ENCODE peak calls at places on chromosomes 2 and 18, in ten cellular contexts. One of them, this sample, is unnamed.

GRCh38 chr2:122136071-122136470 is 380.6 kb downstream of the TSN start:
- DNase-seq in GM12865: peak; percentile 51
- DNase-seq in foreskin fibroblast: peak; percentile 1
- DNase-seq in bronchial epithelial cell: peak; percentile 4
- DNase-seq in Calu3: peak; percentile 19
- DNase-seq in esophagus squamous epithelium: no peak
- DNase-seq in neural crest cell: no peak
- DNase-seq in adrenal gland: no peak
- DNase-seq in endothelial cell of umbilical vein: no peak
- DNase-seq in tibial artery: no peak
- DNase-seq in this sample: peak; percentile 4

GRCh38 chr18:80154293-80154692 is 45.2 kb downstream of the ADNP2 start:
- DNase-seq in bronchial epithelial cell: peak; percentile 32
- DNase-seq in tibial artery: no peak
- DNase-seq in adrenal gland: no peak
- DNase-seq in GM12865: peak; percentile 81
- DNase-seq in neural crest cell: no peak
- DNase-seq in esophagus squamous epithelium: no peak
- DNase-seq in foreskin fibroblast: peak; percentile 33
- DNase-seq in Calu3: peak; percentile 12
- DNase-seq in endothelial cell of umbilical vein: peak; percentile 9
- DNase-seq in this sample: peak; percentile 46

GRCh38 chr2:50620783-50621182 is 411.1 kb downstream of the NRXN1 start:
- DNase-seq in tibial artery: no peak
- DNase-seq in neural crest cell: no peak
- DNase-seq in endothelial cell of umbilical vein: no peak
- DNase-seq in adrenal gland: no peak
- DNase-seq in GM12865: no peak
- DNase-seq in Calu3: no peak
- DNase-seq in foreskin fibroblast: no peak
- DNase-seq in esophagus squamous epithelium: no peak
- DNase-seq in bronchial epithelial cell: no peak
- DNase-seq in this sample: no peak

GRCh38 chr2:1674276-1674675 is 70.0 kb downstream of the PXDN start:
- DNase-seq in endothelial cell of umbilical vein: no peak
- DNase-seq in adrenal gland: no peak
- DNase-seq in neural crest cell: no peak
- DNase-seq in GM12865: no peak
- DNase-seq in tibial artery: no peak
- DNase-seq in bronchial epithelial cell: no peak
- DNase-seq in Calu3: no peak
- DNase-seq in esophagus squamous epithelium: no peak
- DNase-seq in foreskin fibroblast: no peak
- DNase-seq in this sample: no peak

GRCh38 chr2:119301413-119301812 is 65.2 kb downstream of the C2orf76 start:
- DNase-seq in adrenal gland: no peak
- DNase-seq in bronchial epithelial cell: no peak
- DNase-seq in GM12865: no peak
- DNase-seq in foreskin fibroblast: no peak
- DNase-seq in neural crest cell: no peak
- DNase-seq in esophagus squamous epithelium: no peak
- DNase-seq in Calu3: no peak
- DNase-seq in endothelial cell of umbilical vein: no peak
- DNase-seq in tibial artery: no peak
- DNase-seq in this sample: no peak

GRCh38 chr2:108119026-108119425 is 120.7 kb upstream of the SULT1C3 start:
- DNase-seq in Calu3: peak; percentile 5
- DNase-seq in neural crest cell: no peak
- DNase-seq in GM12865: no peak
- DNase-seq in bronchial epithelial cell: peak; percentile 10
- DNase-seq in endothelial cell of umbilical vein: no peak
- DNase-seq in adrenal gland: no peak
- DNase-seq in tibial artery: no peak
- DNase-seq in esophagus squamous epithelium: no peak
- DNase-seq in foreskin fibroblast: no peak
- DNase-seq in this sample: peak; percentile 8

GRCh38 chr2:60347781-60348180 is 205.7 kb downstream of the BCL11A start:
- DNase-seq in Calu3: no peak
- DNase-seq in tibial artery: no peak
- DNase-seq in foreskin fibroblast: no peak
- DNase-seq in endothelial cell of umbilical vein: no peak
- DNase-seq in GM12865: no peak
- DNase-seq in bronchial epithelial cell: peak; percentile 71
- DNase-seq in neural crest cell: no peak
- DNase-seq in esophagus squamous epithelium: no peak
- DNase-seq in adrenal gland: no peak
- DNase-seq in this sample: peak; percentile 90

GRCh38 chr18:22841840-22842239 is 91.3 kb upstream of the RBBP8 start:
- DNase-seq in foreskin fibroblast: peak; percentile 37
- DNase-seq in bronchial epithelial cell: peak; percentile 67
- DNase-seq in GM12865: no peak
- DNase-seq in adrenal gland: no peak
- DNase-seq in tibial artery: no peak
- DNase-seq in Calu3: no peak
- DNase-seq in esophagus squamous epithelium: no peak
- DNase-seq in neural crest cell: no peak
- DNase-seq in endothelial cell of umbilical vein: no peak
- DNase-seq in this sample: peak; percentile 74

GRCh38 chr2:224838335-224838734 is 122.2 kb upstream of the CCDC195 start:
- DNase-seq in Calu3: no peak
- DNase-seq in foreskin fibroblast: peak; percentile 87
- DNase-seq in esophagus squamous epithelium: no peak
- DNase-seq in endothelial cell of umbilical vein: peak; percentile 40
- DNase-seq in bronchial epithelial cell: no peak
- DNase-seq in neural crest cell: no peak
- DNase-seq in GM12865: no peak
- DNase-seq in adrenal gland: no peak
- DNase-seq in tibial artery: no peak
- DNase-seq in this sample: no peak

GRCh38 chr2:34096552-34097171 is 497.6 kb upstream of the FAM98A start:
- DNase-seq in adrenal gland: peak; percentile 75
- DNase-seq in bronchial epithelial cell: peak; percentile 60
- DNase-seq in tibial artery: peak; percentile 22
- DNase-seq in Calu3: peak; percentile 57
- DNase-seq in esophagus squamous epithelium: no peak
- DNase-seq in endothelial cell of umbilical vein: peak; percentile 74
- DNase-seq in foreskin fibroblast: peak; percentile 77
- DNase-seq in neural crest cell: peak; percentile 71
- DNase-seq in GM12865: peak; percentile 59
- DNase-seq in this sample: peak; percentile 74

GRCh38 chr2:28322887-28323483 is 69.7 kb upstream of the FOSL2 start:
- DNase-seq in tibial artery: no peak
- DNase-seq in neural crest cell: no peak
- DNase-seq in bronchial epithelial cell: no peak
- DNase-seq in esophagus squamous epithelium: no peak
- DNase-seq in foreskin fibroblast: peak; percentile 51
- DNase-seq in endothelial cell of umbilical vein: no peak
- DNase-seq in GM12865: no peak
- DNase-seq in Calu3: no peak
- DNase-seq in adrenal gland: peak; percentile 17
- DNase-seq in this sample: no peak

GRCh38 chr2:157971702-157972101 is 95.6 kb upstream of the ACVR1 start:
- DNase-seq in tibial artery: no peak
- DNase-seq in bronchial epithelial cell: peak; percentile 50
- DNase-seq in adrenal gland: no peak
- DNase-seq in neural crest cell: no peak
- DNase-seq in foreskin fibroblast: no peak
- DNase-seq in esophagus squamous epithelium: no peak
- DNase-seq in Calu3: peak; percentile 12
- DNase-seq in endothelial cell of umbilical vein: no peak
- DNase-seq in GM12865: no peak
- DNase-seq in this sample: peak; percentile 62

GRCh38 chr18:46393230-46393629 is 263.8 kb downstream of the LOXHD1 start:
- DNase-seq in neural crest cell: no peak
- DNase-seq in foreskin fibroblast: no peak
- DNase-seq in tibial artery: no peak
- DNase-seq in esophagus squamous epithelium: no peak
- DNase-seq in GM12865: no peak
- DNase-seq in adrenal gland: no peak
- DNase-seq in bronchial epithelial cell: no peak
- DNase-seq in endothelial cell of umbilical vein: no peak
- DNase-seq in Calu3: no peak
- DNase-seq in this sample: no peak
- TF ChIP-seq CTCF in neural crest cell: no peak
- TF ChIP-seq CTCF in foreskin fibroblast: no peak
- TF ChIP-seq CTCF in tibial artery: no peak
- TF ChIP-seq CTCF in esophagus squamous epithelium: no peak
- TF ChIP-seq CTCF in GM12865: peak; percentile 27
- TF ChIP-seq CTCF in adrenal gland: no peak
- TF ChIP-seq CTCF in bronchial epithelial cell: peak; percentile 2
- TF ChIP-seq CTCF in endothelial cell of umbilical vein: no peak
- TF ChIP-seq CTCF in Calu3: no peak
- TF ChIP-seq CTCF in this sample: no peak

GRCh38 chr18:74425876-74426275 is 31.2 kb downstream of the DIPK1C start:
- DNase-seq in esophagus squamous epithelium: no peak
- DNase-seq in adrenal gland: no peak
- DNase-seq in neural crest cell: no peak
- DNase-seq in endothelial cell of umbilical vein: no peak
- DNase-seq in tibial artery: no peak
- DNase-seq in Calu3: no peak
- DNase-seq in bronchial epithelial cell: no peak
- DNase-seq in foreskin fibroblast: no peak
- DNase-seq in GM12865: no peak
- DNase-seq in this sample: no peak
- TF ChIP-seq CTCF in esophagus squamous epithelium: no peak
- TF ChIP-seq CTCF in adrenal gland: no peak
- TF ChIP-seq CTCF in neural crest cell: no peak
- TF ChIP-seq CTCF in endothelial cell of umbilical vein: no peak
- TF ChIP-seq CTCF in tibial artery: no peak
- TF ChIP-seq CTCF in Calu3: no peak
- TF ChIP-seq CTCF in bronchial epithelial cell: no peak
- TF ChIP-seq CTCF in foreskin fibroblast: no peak
- TF ChIP-seq CTCF in GM12865: no peak
- TF ChIP-seq CTCF in this sample: no peak

GRCh38 chr2:213150315-213150951 is 979 bp downstream of the IKZF2 start:
- DNase-seq in Calu3: peak; percentile 39
- DNase-seq in GM12865: peak; percentile 41
- DNase-seq in foreskin fibroblast: peak; percentile 33
- DNase-seq in esophagus squamous epithelium: no peak
- DNase-seq in endothelial cell of umbilical vein: no peak
- DNase-seq in bronchial epithelial cell: peak; percentile 68
- DNase-seq in tibial artery: peak; percentile 27
- DNase-seq in adrenal gland: peak; percentile 30
- DNase-seq in neural crest cell: peak; percentile 11
- DNase-seq in this sample: peak; percentile 72

GRCh38 chr2:213151437-213152064 is at the start of gene IKZF2:
- DNase-seq in endothelial cell of umbilical vein: peak; percentile 85
- DNase-seq in GM12865: peak; percentile 98
- DNase-seq in bronchial epithelial cell: peak; percentile 69
- DNase-seq in foreskin fibroblast: peak; percentile 97
- DNase-seq in adrenal gland: peak; percentile 84
- DNase-seq in esophagus squamous epithelium: peak; percentile 44
- DNase-seq in tibial artery: peak; percentile 79
- DNase-seq in Calu3: peak; percentile 84
- DNase-seq in neural crest cell: peak; percentile 66
- DNase-seq in this sample: peak; percentile 93

GRCh38 chr2:213152888-213153287 is 1.5 kb upstream of the IKZF2 start:
- DNase-seq in bronchial epithelial cell: no peak
- DNase-seq in foreskin fibroblast: no peak
- DNase-seq in neural crest cell: no peak
- DNase-seq in endothelial cell of umbilical vein: no peak
- DNase-seq in tibial artery: no peak
- DNase-seq in Calu3: no peak
- DNase-seq in GM12865: no peak
- DNase-seq in esophagus squamous epithelium: no peak
- DNase-seq in adrenal gland: no peak
- DNase-seq in this sample: no peak

GRCh38 chr2:213149949-213150314 is 1.5 kb downstream of the IKZF2 start:
- DNase-seq in GM12865: no peak
- DNase-seq in tibial artery: no peak
- DNase-seq in Calu3: no peak
- DNase-seq in endothelial cell of umbilical vein: no peak
- DNase-seq in esophagus squamous epithelium: no peak
- DNase-seq in adrenal gland: no peak
- DNase-seq in foreskin fibroblast: no peak
- DNase-seq in bronchial epithelial cell: no peak
- DNase-seq in neural crest cell: no peak
- DNase-seq in this sample: no peak

DNA sequence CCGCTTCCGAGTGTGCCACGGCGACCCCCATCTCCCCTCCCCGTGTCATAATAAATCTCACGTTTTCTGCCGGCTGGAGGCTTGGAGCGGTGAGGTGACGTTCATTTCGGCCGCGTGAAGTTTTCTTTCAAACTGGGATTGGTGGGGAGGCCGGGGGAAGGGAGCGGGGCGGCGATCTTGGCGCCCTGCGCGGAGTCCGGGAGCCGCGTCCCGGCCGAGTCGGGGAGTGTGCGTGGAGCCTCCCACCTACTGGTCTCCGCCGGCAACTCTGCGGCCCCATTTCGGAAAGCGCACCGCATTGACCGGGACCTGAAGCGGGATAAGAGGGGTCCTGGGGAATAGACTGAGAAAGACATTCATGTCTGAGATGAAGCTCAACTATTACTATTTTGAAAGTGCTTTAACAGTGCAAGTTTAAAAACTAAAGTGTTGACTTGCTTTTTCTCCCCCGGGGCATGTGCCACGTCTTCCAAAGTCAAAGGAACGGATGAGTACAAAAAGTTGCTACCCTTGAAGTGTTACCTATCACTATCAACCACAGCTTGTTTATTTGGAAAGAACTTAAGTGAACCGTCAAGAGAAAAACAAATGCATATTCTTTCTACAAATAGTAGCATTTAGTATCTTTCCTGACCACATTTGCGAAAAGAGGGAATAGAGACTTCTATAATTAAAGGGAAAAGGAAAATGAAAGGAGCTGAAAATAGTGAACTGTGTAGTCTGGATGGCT is 818 bp upstream of the IKZF2 start:
- DNase-seq in esophagus squamous epithelium: no peak
- DNase-seq in endothelial cell of umbilical vein: peak; percentile 64
- DNase-seq in bronchial epithelial cell: peak; percentile 42
- DNase-seq in neural crest cell: peak; percentile 51
- DNase-seq in GM12865: peak; percentile 81
- DNase-seq in foreskin fibroblast: peak; percentile 85
- DNase-seq in tibial artery: peak; percentile 68
- DNase-seq in adrenal gland: peak; percentile 75
- DNase-seq in Calu3: peak; percentile 76
- DNase-seq in this sample: peak; percentile 73
- TF ChIP-seq CTCF in esophagus squamous epithelium: peak; percentile 43
- TF ChIP-seq CTCF in endothelial cell of umbilical vein: no peak
- TF ChIP-seq CTCF in bronchial epithelial cell: peak; percentile 66
- TF ChIP-seq CTCF in neural crest cell: peak; percentile 43
- TF ChIP-seq CTCF in GM12865: peak; percentile 4
- TF ChIP-seq CTCF in foreskin fibroblast: peak; percentile 46
- TF ChIP-seq CTCF in tibial artery: peak; percentile 39
- TF ChIP-seq CTCF in adrenal gland: peak; percentile 31
- TF ChIP-seq CTCF in Calu3: no peak
- TF ChIP-seq CTCF in this sample: peak; percentile 47

DNA sequence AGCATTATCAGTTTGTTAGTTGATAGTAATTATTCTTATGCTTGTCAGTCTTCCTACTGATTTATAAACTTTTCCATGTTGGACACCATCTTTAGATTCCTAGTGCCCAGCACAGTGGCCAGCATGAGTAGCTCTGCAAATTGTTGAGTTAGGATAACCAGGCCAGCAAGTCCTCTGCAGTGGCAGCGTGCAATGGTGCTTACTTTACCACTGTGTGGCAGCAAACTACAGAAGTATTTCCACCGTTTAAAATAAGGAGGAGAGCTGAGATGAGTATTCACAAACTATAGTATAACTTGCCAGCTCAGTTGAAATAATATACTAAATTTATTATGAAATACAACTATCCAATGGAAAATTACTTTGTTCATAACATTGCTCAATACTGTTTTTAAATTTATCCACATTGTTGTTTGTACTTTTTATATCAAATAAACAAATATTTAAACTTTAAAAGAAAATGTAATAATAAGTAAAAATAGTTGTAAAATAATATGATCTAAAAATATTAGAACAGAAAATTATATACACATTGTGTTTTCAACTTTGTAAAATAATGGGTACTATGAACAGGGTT is 9.3 kb upstream of the THADA start:
- DNase-seq in foreskin fibroblast: peak; percentile 78
- DNase-seq in adrenal gland: no peak
- DNase-seq in Calu3: peak; percentile 47
- DNase-seq in esophagus squamous epithelium: no peak
- DNase-seq in endothelial cell of umbilical vein: peak; percentile 43
- DNase-seq in bronchial epithelial cell: peak; percentile 55
- DNase-seq in tibial artery: no peak
- DNase-seq in neural crest cell: no peak
- DNase-seq in GM12865: peak; percentile 49
- DNase-seq in this sample: peak; percentile 64
- TF ChIP-seq CTCF in foreskin fibroblast: peak; percentile 69
- TF ChIP-seq CTCF in adrenal gland: peak; percentile 15
- TF ChIP-seq CTCF in Calu3: peak; percentile 34
- TF ChIP-seq CTCF in esophagus squamous epithelium: no peak
- TF ChIP-seq CTCF in endothelial cell of umbilical vein: peak; percentile 39
- TF ChIP-seq CTCF in bronchial epithelial cell: peak; percentile 44
- TF ChIP-seq CTCF in tibial artery: peak; percentile 14
- TF ChIP-seq CTCF in neural crest cell: peak; percentile 62
- TF ChIP-seq CTCF in GM12865: peak; percentile 43
- TF ChIP-seq CTCF in this sample: peak; percentile 72

This sample was measured in epithelial cell of esophagus.